ENCODE peak calls at places on chromosomes 6 and 20, in four cellular contexts. S, A, T and U are unnamed samples.

GRCh38 chr6:7554533-7555275 is 13.2 kb downstream of the DSP start:
- DNase-seq in S (no peak), A (no peak), T (no peak), U (no peak)

GRCh38 chr20:61571221-61571620 is 319.2 kb downstream of the CDH4 start:
- DNase-seq in S (no peak), A (no peak), T (no peak), U (no peak)

GRCh38 chr20:58025233-58025632 is 203.2 kb downstream of the ANKRD60 start:
- DNase-seq in S (no peak), A (no peak), T (no peak), U (no peak)

GRCh38 chr6:33201147-33201545 is 479 bp downstream of the SLC39A7 start:
- DNase-seq in S (no peak), A (no peak), T (peak), U (no peak)

GRCh38 chr6:156934054-156934424 is 156.9 kb downstream of the ARID1B start:
- DNase-seq in S (no peak), A (no peak), T (no peak), U (no peak)

GRCh38 chr20:3473944-3474343 is 3.1 kb downstream of the ATRN start:
- DNase-seq in S (no peak), A (no peak), T (no peak), U (no peak)

GRCh38 chr6:55704421-55704820 is 125.4 kb upstream of the HMGCLL1 start:
- DNase-seq in S (no peak), A (no peak), T (no peak), U (no peak)

GRCh38 chr6:99241905-99242534 is 107.5 kb downstream of the FAXC start:
- DNase-seq in S (no peak), A (no peak), T (no peak), U (no peak)

GRCh38 chr6:147676896-147677295 is 168.4 kb downstream of the SAMD5 start:
- DNase-seq in S (no peak), A (no peak), T (no peak), U (no peak)

GRCh38 chr6:3977875-3978711 is 100.8 kb downstream of the FAM217A start:
- DNase-seq in S (no peak), A (no peak), T (peak), U (no peak)

GRCh38 chr6:44010411-44011349 is 116.6 kb downstream of the MRPL14 start:
- DNase-seq in S (no peak), A (no peak), T (peak), U (no peak)

GRCh38 chr6:158512809-158513208 is 47.1 kb upstream of the TMEM181 start:
- DNase-seq in S (no peak), A (no peak), T (no peak), U (no peak)

GRCh38 chr6:4088684-4089083 is 9.7 kb upstream of the FAM217A start:
- DNase-seq in S (no peak), A (no peak), T (no peak), U (no peak)

GRCh38 chr6:169539176-169539897 is 162.5 kb downstream of the WDR27 start:
- DNase-seq in S (no peak), A (no peak), T (no peak), U (no peak)

GRCh38 chr20:25407311-25408169 is at the start of gene GINS1:
- DNase-seq in S (no peak), A (peak), T (peak), U (peak)

GRCh38 chr6:15412767-15413166 is 166.9 kb downstream of the JARID2 start:
- DNase-seq in S (no peak), A (no peak), T (no peak), U (no peak)

GRCh38 chr20:22623211-22623610 is 38.8 kb upstream of the FOXA2 start:
- DNase-seq in S (no peak), A (no peak), T (no peak), U (no peak)

GRCh38 chr6:158457616-158458278 is 102.1 kb upstream of the TMEM181 start:
- DNase-seq in S (no peak), A (no peak), T (no peak), U (no peak)

GRCh38 chr6:2448826-2449571 is 203.6 kb upstream of the GMDS start:
- DNase-seq in S (peak), A (peak), T (peak), U (peak)

GRCh38 chr6:25324076-25324762 is 45.0 kb downstream of the CARMIL1 start:
- DNase-seq in S (no peak), A (no peak), T (no peak), U (no peak)

GRCh38 chr6:161575508-161576254 is 301.8 kb upstream of the AGPAT4 start:
- DNase-seq in S (no peak), A (no peak), T (no peak), U (no peak)

GRCh38 chr20:63738687-63739128 is 868 bp upstream of the SLC2A4RG start:
- DNase-seq in S (no peak), A (no peak), T (peak), U (peak)

GRCh38 chr6:78864957-78865356 is 2.4 kb upstream of the IRAK1BP1 start:
- DNase-seq in S (no peak), A (no peak), T (no peak), U (no peak)

GRCh38 chr20:263701-264100 is 6.2 kb downstream of the DEFB132 start:
- DNase-seq in S (no peak), A (no peak), T (no peak), U (no peak)

GRCh38 chr20:47857142-47857993 is 72.1 kb upstream of the SULF2 start:
- DNase-seq in S (no peak), A (no peak), T (no peak), U (no peak)

GRCh38 chr20:24950836-24951525 is 1.9 kb downstream of the CST7 start:
- DNase-seq in S (no peak), A (no peak), T (peak), U (no peak)

GRCh38 chr6:118712955-118713354 is 61.6 kb upstream of the CEP85L start:
- DNase-seq in S (no peak), A (no peak), T (no peak), U (no peak)

GRCh38 chr6:42322676-42323075 is 105.0 kb upstream of the MRPS10 start:
- DNase-seq in S (no peak), A (peak), T (no peak), U (no peak)

GRCh38 chr6:90284745-90285481 is 11.7 kb downstream of the BACH2 start:
- DNase-seq in S (no peak), A (no peak), T (no peak), U (no peak)

GRCh38 chr6:1004885-1005635 is 306.8 kb upstream of the FOXQ1 start:
- DNase-seq in S (no peak), A (no peak), T (no peak), U (no peak)

GRCh38 chr6:44192428-44193041 is 24.2 kb upstream of the MYMX start:
- DNase-seq in S (no peak), A (no peak), T (no peak), U (no peak)

GRCh38 chr6:136774228-136775041 is 17.8 kb downstream of the MAP3K5 start:
- DNase-seq in S (no peak), A (no peak), T (no peak), U (no peak)

GRCh38 chr20:23118144-23118543 is 32.0 kb upstream of the CD93 start:
- DNase-seq in S (no peak), A (no peak), T (no peak), U (no peak)

GRCh38 chr6:106730672-106731071 is 101.3 kb downstream of the QRSL1 start:
- DNase-seq in S (no peak), A (no peak), T (no peak), U (no peak)

GRCh38 chr20:38769376-38770295 is 21.4 kb downstream of the ACTR5 start:
- DNase-seq in S (no peak), A (no peak), T (no peak), U (no peak)

GRCh38 chr20:38774167-38774566 is 25.9 kb downstream of the ACTR5 start:
- DNase-seq in S (no peak), A (no peak), T (no peak), U (no peak)

GRCh38 chr20:38770546-38770945 is 22.3 kb downstream of the ACTR5 start:
- DNase-seq in S (no peak), A (no peak), T (no peak), U (no peak)

GRCh38 chr20:38771621-38772020 is 23.4 kb downstream of the ACTR5 start:
- DNase-seq in S (no peak), A (no peak), T (no peak), U (no peak)

DNA sequence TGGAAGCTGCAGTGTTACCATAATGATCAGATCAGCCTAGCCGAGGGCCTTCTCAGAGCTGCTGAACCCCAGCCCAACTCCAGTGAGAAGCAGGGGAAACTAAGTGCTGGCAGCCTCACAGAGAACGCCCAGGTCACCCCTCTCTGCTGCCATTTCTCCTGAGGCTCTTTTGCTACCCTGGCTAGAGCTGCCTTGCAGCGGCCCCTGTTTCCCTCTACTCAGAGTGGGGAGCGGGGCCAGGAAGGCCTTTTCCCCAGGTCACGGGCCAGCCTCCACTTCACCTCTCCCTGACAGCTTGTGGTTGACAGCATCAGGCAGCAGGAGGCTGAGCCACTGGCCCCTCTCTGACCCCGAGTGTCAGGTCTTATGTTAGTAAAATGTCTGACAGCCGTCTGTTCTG is 22.7 kb downstream of the ACTR5 start:
- DNase-seq in S (no peak), A (no peak), T (no peak), U (no peak)
- H3K27ac ChIP-seq in S (no peak), A (no peak), T (no peak), U (no peak)

GRCh38 chr20:17021481-17021880 is 205.4 kb upstream of the PCSK2 start:
- DNase-seq in S (no peak), A (no peak), T (no peak), U (no peak)
- H3K27ac ChIP-seq in S (no peak), A (no peak), T (no peak), U (no peak)

DNA sequence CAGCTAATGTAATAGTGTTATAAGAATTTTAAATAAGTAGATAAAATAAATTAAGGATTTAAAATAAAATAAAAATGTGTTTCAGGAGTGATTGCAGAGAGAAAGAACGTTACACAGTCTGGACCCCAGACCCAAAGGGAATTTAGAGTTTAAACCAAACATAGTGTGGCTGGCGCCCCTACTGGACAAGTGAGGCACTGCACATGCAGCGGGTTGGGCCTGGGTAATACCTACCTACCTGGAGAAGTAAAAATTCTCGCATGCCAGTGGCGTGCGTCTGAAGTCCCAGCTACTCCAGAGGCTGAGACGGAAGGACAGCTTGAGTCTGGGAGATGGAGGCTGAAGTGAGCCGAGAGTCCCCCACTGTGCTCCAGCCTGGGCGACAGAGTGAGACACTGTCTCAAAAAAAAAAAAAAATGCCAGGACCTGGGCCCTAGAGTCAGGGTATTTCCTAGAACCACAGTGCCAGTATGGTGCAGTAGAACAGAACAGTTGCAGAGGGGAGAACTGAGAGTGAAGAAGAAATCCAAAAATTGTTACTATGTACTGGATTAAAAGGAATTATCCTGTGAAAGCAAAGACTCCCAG is 71.4 kb upstream of the TCF21 start:
- DNase-seq in S (no peak), A (peak), T (peak), U (no peak)
- H3K27ac ChIP-seq in S (no peak), A (no peak), T (no peak), U (no peak)

GRCh38 chr6:151209071-151209831 is 30.5 kb upstream of the AKAP12 start:
- DNase-seq in S (no peak), A (no peak), T (no peak), U (no peak)
- H3K27ac ChIP-seq in S (no peak), A (no peak), T (no peak), U (no peak)

GRCh38 chr6:45710304-45710821 is 305.3 kb downstream of the CLIC5 start:
- DNase-seq in S (no peak), A (no peak), T (no peak), U (no peak)
- H3K27ac ChIP-seq in S (no peak), A (no peak), T (no peak), U (no peak)